ENCODE peak calls at places on chromosomes 2 and 18, in four cellular contexts. E is fibroblast of lung, T is uterus, Z is SK-N-SH. U is an unnamed sample.

GRCh38 chr2:120509213-120509815 is 163.4 kb downstream of the INHBB start:
- DNase-seq in T (no peak), E (no peak), Z (no peak), U (no peak)

GRCh38 chr2:184119920-184120820 is 478.2 kb upstream of the ZNF804A start:
- DNase-seq in Z (no peak), T (no peak), E (peak), U (no peak)

GRCh38 chr2:182672471-182673165 is 43.4 kb upstream of the DNAJC10 start:
- DNase-seq in T (no peak), E (peak), Z (no peak), U (no peak)

GRCh38 chr2:197246405-197246804 is 64.2 kb downstream of the ANKRD44 start:
- DNase-seq in Z (no peak), E (no peak), T (no peak), U (no peak)

GRCh38 chr2:207408086-207408794 is 121.5 kb upstream of the CREB1 start:
- DNase-seq in T (no peak), E (peak), Z (no peak), U (no peak)

GRCh38 chr2:202237787-202238233 is 587 bp downstream of the SUMO1 start:
- DNase-seq in T (peak), Z (peak), E (peak), U (no peak)

GRCh38 chr2:231037202-231037730 is at the start of gene C2orf72:
- DNase-seq in T (no peak), E (no peak), Z (peak), U (no peak)

GRCh38 chr2:173094731-173095130 is 19.1 kb downstream of the MAP3K20 start:
- DNase-seq in T (no peak), Z (no peak), E (no peak), U (no peak)

GRCh38 chr18:77248873-77249582 is 620 bp upstream of the GALR1 start:
- DNase-seq in E (no peak), Z (no peak), T (no peak), U (no peak)

GRCh38 chr2:59770651-59771050 is 782.8 kb downstream of the BCL11A start:
- DNase-seq in Z (no peak), T (no peak), E (no peak), U (no peak)

GRCh38 chr18:35577045-35577848 is 4.3 kb upstream of the GALNT1 start:
- DNase-seq in E (peak), T (no peak), Z (no peak), U (no peak)

GRCh38 chr2:120989911-120990441 is 254.3 kb downstream of the GLI2 start:
- DNase-seq in E (no peak), Z (no peak), T (no peak), U (no peak)

GRCh38 chr2:152134488-152135280 is 35.8 kb upstream of the CACNB4 start:
- DNase-seq in E (peak), Z (no peak), T (no peak), U (no peak)

GRCh38 chr2:85179541-85179940 is 46.3 kb downstream of the TCF7L1 start:
- DNase-seq in E (peak), Z (no peak), T (no peak), U (no peak)

GRCh38 chr2:161905389-161906046 is 168.5 kb downstream of the DPP4 start:
- DNase-seq in T (no peak), E (peak), Z (no peak), U (no peak)

GRCh38 chr2:235951980-235952379 is 216.2 kb downstream of the GBX2 start:
- DNase-seq in Z (no peak), T (no peak), E (peak), U (no peak)

GRCh38 chr2:237228226-237228625 is 142.5 kb downstream of the COPS8 start:
- DNase-seq in Z (no peak), T (no peak), E (peak), U (no peak)

GRCh38 chr2:219497495-219498279 is 1.0 kb upstream of the GMPPA start:
- DNase-seq in Z (peak), E (peak), T (peak), U (no peak)

GRCh38 chr18:5824370-5824984 is 70.8 kb downstream of the TMEM200C start:
- DNase-seq in T (no peak), Z (no peak), E (no peak), U (no peak)

GRCh38 chr2:29765711-29766110 is 155.7 kb downstream of the ALK start:
- DNase-seq in Z (no peak), T (no peak), E (peak), U (no peak)

GRCh38 chr2:151357359-151357758 is at the start of gene TNFAIP6:
- DNase-seq in T (no peak), Z (peak), E (peak), U (no peak)

GRCh38 chr2:174025271-174026121 is 60.3 kb upstream of the SP3 start:
- DNase-seq in Z (peak), E (peak), T (peak), U (no peak)

GRCh38 chr2:167874812-167875211 is 372.6 kb downstream of the STK39 start:
- DNase-seq in T (no peak), Z (no peak), E (no peak), U (no peak)

GRCh38 chr2:29262681-29263260 is 147.6 kb downstream of the CLIP4 start:
- DNase-seq in T (no peak), Z (peak), E (peak), U (no peak)

GRCh38 chr2:19685713-19686112 is 216.1 kb downstream of the TTC32 start:
- DNase-seq in T (no peak), Z (no peak), E (no peak), U (no peak)

GRCh38 chr2:11564864-11565567 is 31.2 kb downstream of the GREB1 start:
- DNase-seq in E (no peak), Z (no peak), T (no peak), U (no peak)

GRCh38 chr2:181955010-181955409 is 30.6 kb upstream of the PPP1R1C start:
- DNase-seq in T (no peak), E (peak), Z (no peak), U (no peak)

GRCh38 chr18:30582078-30582477 is 460.5 kb downstream of the DSC3 start:
- DNase-seq in T (no peak), Z (no peak), E (no peak), U (no peak)

GRCh38 chr18:75654928-75655745 is 227.6 kb upstream of the SMIM21 start:
- DNase-seq in Z (no peak), T (peak), E (no peak), U (no peak)

GRCh38 chr2:162676515-162676914 is 162.1 kb downstream of the KCNH7 start:
- DNase-seq in E (no peak), T (no peak), Z (no peak), U (no peak)

GRCh38 chr2:157789933-157790511 is 86.1 kb downstream of the ACVR1 start:
- DNase-seq in E (peak), Z (no peak), T (peak), U (no peak)

GRCh38 chr18:57301573-57302230 is 50.7 kb upstream of the ST8SIA3 start:
- DNase-seq in E (no peak), T (no peak), Z (peak), U (no peak)

GRCh38 chr2:125745514-125745913 is 910.4 kb upstream of the GYPC start:
- DNase-seq in T (no peak), E (no peak), Z (peak), U (no peak)

GRCh38 chr2:189824694-189825396 is 40.6 kb downstream of the PMS1 start:
- DNase-seq in E (peak), T (no peak), Z (no peak), U (no peak)

GRCh38 chr2:160156665-160157064 is 43.4 kb downstream of the ITGB6 start:
- DNase-seq in Z (no peak), T (no peak), E (peak), U (no peak)

GRCh38 chr18:9233771-9234440 is 97.3 kb downstream of the ANKRD12 start:
- DNase-seq in E (no peak), T (no peak), Z (no peak), U (no peak)
- TF ChIP-seq CTCF in E (no peak), T (no peak), Z (no peak), U (no peak)

DNA sequence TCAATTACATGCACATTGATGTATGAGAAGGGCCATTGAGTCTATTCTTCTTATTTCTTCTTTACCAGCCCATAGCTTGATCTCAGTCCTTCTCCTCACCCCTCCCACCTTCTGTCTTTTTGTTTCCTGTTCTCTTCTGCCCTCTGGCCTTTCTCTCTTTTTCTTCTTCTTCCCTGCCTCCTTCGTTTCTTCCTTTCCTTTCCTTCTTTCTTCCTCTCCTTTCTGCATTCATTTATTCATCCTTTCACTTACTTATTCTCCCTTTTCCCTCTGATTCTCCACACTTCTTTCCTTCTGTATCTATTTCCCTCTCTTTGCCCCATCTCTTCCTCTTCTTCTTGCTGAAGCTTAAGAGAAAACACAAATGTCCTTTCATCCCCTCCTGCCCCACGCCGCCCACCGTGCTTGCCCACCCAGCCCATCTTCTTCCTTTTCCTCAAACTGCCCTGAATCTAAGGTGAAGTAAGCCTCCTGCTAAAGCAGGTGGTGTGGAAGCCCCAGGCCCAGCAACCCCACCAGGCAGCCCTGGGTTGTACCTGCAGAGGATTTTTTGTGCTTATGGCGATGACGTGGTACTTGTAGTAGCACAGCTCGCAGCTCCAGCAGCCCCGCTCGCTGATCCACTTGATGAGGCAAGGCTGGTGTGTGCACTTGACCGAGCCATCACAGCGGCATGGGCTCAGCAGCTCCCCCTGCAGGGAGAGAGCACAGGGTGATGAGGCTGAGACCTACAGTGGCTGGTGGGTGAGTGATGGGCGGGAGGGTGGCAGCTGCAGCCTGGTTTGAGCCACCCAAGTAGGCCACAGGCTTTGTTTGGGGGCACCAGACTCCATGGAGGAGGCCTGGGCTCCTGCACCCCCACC is 89.0 kb downstream of the MARCHF4 start:
- DNase-seq in T (no peak), E (no peak), Z (peak), U (no peak)
- TF ChIP-seq CTCF in T (no peak), E (peak), Z (peak), U (no peak)

GRCh38 chr2:45809205-45809604 is 157.7 kb downstream of the PRKCE start:
- DNase-seq in T (no peak), E (no peak), Z (no peak), U (no peak)

GRCh38 chr2:45813003-45813601 is 161.6 kb downstream of the PRKCE start:
- DNase-seq in Z (peak), T (peak), E (peak), U (no peak)

GRCh38 chr2:45814951-45815621 is 163.6 kb downstream of the PRKCE start:
- DNase-seq in Z (no peak), E (no peak), T (no peak), U (no peak)

GRCh38 chr2:45814528-45814927 is 163.1 kb downstream of the PRKCE start:
- DNase-seq in Z (no peak), E (no peak), T (peak), U (no peak)

GRCh38 chr2:45812039-45812500 is 160.6 kb downstream of the PRKCE start:
- DNase-seq in T (no peak), Z (no peak), E (peak), U (no peak)
- TF ChIP-seq CTCF in T (no peak), Z (no peak), E (no peak), U (no peak)

DNA sequence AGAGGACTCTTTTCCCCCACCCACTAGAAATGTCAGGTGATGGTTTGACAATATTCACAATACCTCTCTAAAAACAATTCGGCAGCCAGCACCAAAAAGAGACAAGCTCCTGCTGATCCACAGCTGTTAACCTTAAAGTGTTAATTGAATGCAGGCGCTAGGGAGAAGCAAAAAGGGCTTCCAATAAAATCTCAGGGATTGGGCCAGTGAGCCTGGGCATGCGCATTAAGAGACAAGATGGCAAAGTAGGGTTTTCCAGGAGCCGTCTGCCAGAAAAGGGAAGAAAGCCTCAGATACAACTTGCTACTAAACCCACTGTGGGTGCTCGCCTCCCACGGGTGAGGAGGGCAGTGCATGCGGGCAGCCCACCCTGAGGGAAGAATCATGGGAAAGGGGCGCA is 98.8 kb downstream of the HS6ST1 start:
- DNase-seq in T (no peak), Z (no peak), E (no peak), U (no peak)
- TF ChIP-seq CTCF in T (no peak), Z (no peak), E (no peak), U (no peak)

DNA sequence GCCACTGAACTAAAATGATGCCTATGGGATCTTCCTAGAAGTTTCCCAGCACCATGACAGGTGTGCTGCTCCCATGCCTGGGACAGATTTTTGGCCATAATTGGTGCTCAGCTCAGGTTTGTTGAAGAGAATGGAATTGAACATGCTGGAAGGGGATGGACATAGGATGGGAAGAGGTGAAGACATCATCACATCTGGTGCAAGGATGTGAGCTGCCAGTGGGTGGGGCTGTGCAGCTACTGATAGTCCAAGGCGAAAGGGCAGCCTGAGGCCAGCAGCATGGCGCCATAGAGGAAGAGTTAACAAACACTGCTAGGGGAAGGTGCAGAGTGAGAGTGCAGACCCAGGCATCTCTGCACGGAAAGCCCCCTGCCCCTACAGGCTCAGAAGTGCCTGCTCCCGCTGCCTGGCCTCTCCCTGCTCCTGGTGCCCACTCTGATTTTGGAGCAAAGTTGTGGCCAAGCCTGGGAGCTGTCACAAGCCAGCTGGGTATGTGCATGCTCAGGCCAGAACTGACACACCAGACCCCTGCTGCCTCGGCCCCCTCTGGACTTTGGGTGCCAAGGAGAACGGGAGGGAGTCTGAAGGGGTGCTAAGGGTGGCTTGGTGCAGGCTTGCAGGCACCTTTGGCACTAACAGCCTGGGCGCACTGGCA is 178.6 kb downstream of the ZBTB7C start:
- DNase-seq in T (no peak), E (peak), Z (peak), U (no peak)
- TF ChIP-seq CTCF in T (peak), E (peak), Z (peak), U (no peak)

GRCh38 chr2:169027240-169027639 is 3.9 kb downstream of the ABCB11 start:
- DNase-seq in T (no peak), E (no peak), Z (no peak), U (no peak)
- TF ChIP-seq CTCF in T (no peak), E (no peak), Z (no peak), U (no peak)